ENCODE peak calls at places on chromosomes 6 and 20, in seven cellular contexts. D is body of pancreas, F is pancreas, L is heart right ventricle, W is Karpas-422, O is cardiac fibroblast, K is GM23338. J is an unnamed sample.
A peak's percentile ranks its signal among the peaks of the same experiment; 100 is the strongest.

GRCh38 chr6:25157842-25158241 is 121.3 kb upstream of the CARMIL1 start:
- DNase-seq in D (no peak), F (no peak), L (no peak), W (no peak), O (no peak), K (no peak), J (no peak)

GRCh38 chr20:3472105-3472504 is 1.3 kb downstream of the ATRN start:
- DNase-seq in D (no peak), F (no peak), L (no peak), W (no peak), O (no peak), K (no peak), J (no peak)

GRCh38 chr6:104540743-104541142 is 319.0 kb downstream of the HACE1 start:
- DNase-seq in D (no peak), F (no peak), L (no peak), W (no peak), O (peak; percentile 62), K (no peak), J (no peak)

GRCh38 chr20:62707981-62708521 is 585 bp upstream of the NTSR1 start:
- DNase-seq in D (no peak), F (peak; percentile 15), L (peak; percentile 5), W (peak; percentile 53), O (no peak), K (peak; percentile 87), J (no peak)

GRCh38 chr20:52972190-52972937 is at the start of gene TSHZ2:
- DNase-seq in D (peak; percentile 51), F (peak; percentile 54), L (peak; percentile 25), W (no peak), O (peak; percentile 21), K (no peak), J (no peak)

GRCh38 chr20:19913927-19914614 is 103.1 kb upstream of the NAA20 start:
- DNase-seq in D (no peak), F (no peak), L (no peak), W (no peak), O (peak; percentile 91), K (no peak), J (no peak)

GRCh38 chr6:104477569-104477968 is 382.1 kb downstream of the HACE1 start:
- DNase-seq in D (no peak), F (no peak), L (no peak), W (peak; percentile 27), O (no peak), K (no peak), J (no peak)

GRCh38 chr6:32779036-32779435 is 15.7 kb upstream of the HLA-DQB2 start:
- DNase-seq in D (no peak), F (no peak), L (no peak), W (no peak), O (no peak), K (no peak), J (no peak)

GRCh38 chr6:15429146-15430110 is 183.6 kb downstream of the JARID2 start:
- DNase-seq in D (no peak), F (no peak), L (no peak), W (no peak), O (peak; percentile 82), K (no peak), J (no peak)

GRCh38 chr6:51292659-51293058 is 474.0 kb downstream of the TFAP2B start:
- DNase-seq in D (no peak), F (no peak), L (no peak), W (no peak), O (peak; percentile 0), K (no peak), J (no peak)

GRCh38 chr6:169724554-169725269 is 412 bp upstream of the PHF10 start:
- DNase-seq in D (peak; percentile 54), F (peak; percentile 72), L (peak; percentile 67), W (peak; percentile 87), O (no peak), K (peak; percentile 72), J (peak; percentile 19)

GRCh38 chr20:62819494-62820174 is 2.8 kb downstream of the COL9A3 start:
- DNase-seq in D (no peak), F (peak; percentile 40), L (no peak), W (no peak), O (peak; percentile 72), K (no peak), J (no peak)

GRCh38 chr6:66796987-66797386 is 1090.0 kb upstream of the EYS start:
- DNase-seq in D (no peak), F (no peak), L (no peak), W (no peak), O (no peak), K (no peak), J (no peak)

GRCh38 chr20:36579996-36580545 is 6.7 kb downstream of the TGIF2 start:
- DNase-seq in D (no peak), F (no peak), L (no peak), W (no peak), O (peak; percentile 18), K (no peak), J (no peak)

GRCh38 chr6:6002005-6002808 is 4.5 kb downstream of the NRN1 start:
- DNase-seq in D (no peak), F (no peak), L (no peak), W (no peak), O (no peak), K (peak; percentile 77), J (no peak)

GRCh38 chr6:36118550-36119107 is 11.7 kb upstream of the MAPK13 start:
- DNase-seq in D (no peak), F (no peak), L (no peak), W (no peak), O (peak; percentile 48), K (no peak), J (no peak)

GRCh38 chr6:7556394-7557106 is 15.1 kb downstream of the DSP start:
- DNase-seq in D (no peak), F (no peak), L (no peak), W (no peak), O (no peak), K (no peak), J (no peak)

GRCh38 chr6:6694825-6695710 is 106.5 kb downstream of the LY86 start:
- DNase-seq in D (no peak), F (no peak), L (peak; percentile 46), W (no peak), O (no peak), K (peak; percentile 79), J (peak; percentile 48)

GRCh38 chr6:35046098-35046497 is 95.0 kb downstream of the TCP11 start:
- DNase-seq in D (no peak), F (no peak), L (no peak), W (no peak), O (no peak), K (no peak), J (no peak)

GRCh38 chr6:91678679-91679078 is 1091.8 kb upstream of the MAP3K7 start:
- DNase-seq in D (no peak), F (no peak), L (no peak), W (no peak), O (no peak), K (no peak), J (no peak)

GRCh38 chr20:38040276-38040675 is 6.7 kb downstream of the RPRD1B start:
- DNase-seq in D (no peak), F (no peak), L (no peak), W (no peak), O (no peak), K (no peak), J (no peak)

GRCh38 chr20:20427202-20427864 is 59.4 kb downstream of the INSM1 start:
- DNase-seq in D (no peak), F (no peak), L (no peak), W (no peak), O (no peak), K (no peak), J (no peak)

GRCh38 chr6:111306104-111306888 is 176.7 kb downstream of the REV3L start:
- DNase-seq in D (no peak), F (no peak), L (no peak), W (no peak), O (no peak), K (peak; percentile 64), J (no peak)

GRCh38 chr6:34514593-34515472 is 41.3 kb downstream of the SPDEF start:
- DNase-seq in D (no peak), F (no peak), L (no peak), W (no peak), O (peak; percentile 33), K (peak; percentile 84), J (peak; percentile 22)

GRCh38 chr6:21593927-21594421 is 423 bp downstream of the SOX4 start:
- DNase-seq in D (peak; percentile 37), F (peak; percentile 34), L (no peak), W (peak; percentile 78), O (peak; percentile 74), K (no peak), J (peak; percentile 32)

DNA sequence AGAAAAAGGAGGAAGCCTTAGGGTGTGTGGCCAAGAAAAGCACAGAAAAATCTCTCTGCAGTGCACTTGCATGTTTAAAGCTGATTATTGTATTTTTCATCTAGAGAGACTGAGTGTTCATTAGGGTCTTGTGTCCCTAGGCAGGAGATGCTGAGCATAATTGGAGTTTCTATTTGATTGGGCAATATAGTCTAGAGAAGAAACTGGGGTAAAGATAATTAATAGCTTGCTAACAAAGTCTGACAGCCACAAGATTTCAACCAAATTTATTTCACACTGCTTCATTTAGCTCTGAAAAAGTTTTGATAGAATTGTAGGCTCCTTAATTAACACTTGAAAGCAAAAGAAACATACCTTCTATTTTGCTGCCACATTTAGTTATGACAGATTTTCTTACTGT is 2.3 kb downstream of the FLRT3 start:
- DNase-seq in D (no peak), F (no peak), L (no peak), W (no peak), O (no peak), K (no peak), J (no peak)
- H3K4me3 ChIP-seq in D (no peak overlapping the region), F (no peak overlapping the region), L (no peak overlapping the region), W (no peak overlapping the region), O (no peak overlapping the region), K (no peak overlapping the region), J (peak overlapping the region; percentile 57)

GRCh38 chr6:143405381-143406154 is 44.9 kb downstream of the ADAT2 start:
- DNase-seq in D (no peak), F (no peak), L (no peak), W (no peak), O (peak; percentile 64), K (no peak), J (no peak)
- H3K4me3 ChIP-seq in D (no peak overlapping the region), F (no peak overlapping the region), L (no peak overlapping the region), W (no peak overlapping the region), O (no peak overlapping the region), K (no peak overlapping the region), J (no peak overlapping the region)

GRCh38 chr6:42410861-42411260 is 40.9 kb downstream of the TRERF1 start:
- DNase-seq in D (no peak), F (no peak), L (no peak), W (no peak), O (no peak), K (no peak), J (no peak)

GRCh38 chr6:42411431-42411830 is 40.3 kb downstream of the TRERF1 start:
- DNase-seq in D (no peak), F (no peak), L (no peak), W (no peak), O (no peak), K (no peak), J (no peak)

GRCh38 chr6:42407379-42407778 is 44.3 kb downstream of the TRERF1 start:
- DNase-seq in D (no peak), F (no peak), L (no peak), W (no peak), O (peak; percentile 90), K (no peak), J (no peak)

GRCh38 chr6:42406296-42407280 is 45.1 kb downstream of the TRERF1 start:
- DNase-seq in D (no peak), F (no peak), L (peak; percentile 17), W (no peak), O (peak; percentile 70), K (no peak), J (no peak)

GRCh38 chr6:42409582-42409981 is 42.1 kb downstream of the TRERF1 start:
- DNase-seq in D (no peak), F (no peak), L (no peak), W (no peak), O (no peak), K (no peak), J (no peak)
- H3K4me3 ChIP-seq in D (no peak overlapping the region), F (no peak overlapping the region), L (no peak overlapping the region), W (no peak overlapping the region), O (no peak overlapping the region), K (no peak overlapping the region), J (no peak overlapping the region)

GRCh38 chr6:44221291-44221960 is 2.0 kb upstream of the SLC29A1 start:
- DNase-seq in D (peak; percentile 97), F (peak; percentile 99), L (peak; percentile 94), W (peak; percentile 92), O (peak; percentile 84), K (peak; percentile 81), J (peak; percentile 77)
- H3K4me3 ChIP-seq in D (no peak overlapping the region), F (no peak overlapping the region), L (no peak overlapping the region), W (no peak overlapping the region), O (no peak overlapping the region), K (no peak overlapping the region), J (no peak overlapping the region)